ENCODE peak calls at places on chromosomes 3 and 15, in six cellular contexts. One of them, this sample, is unnamed.

GRCh38 chr3:72340056-72340455 is 508.2 kb downstream of the SHQ1 start:
- DNase-seq in CD8-positive, alpha-beta memory T cell: no peak
- DNase-seq in stimulated activated naive CD8-positive, alpha-beta T cell treated with anti-CD3 and anti-CD28 coated beads, Interleukin-15, Interleukin-2, amounts not matched to agents 100 U/mL and 50 U/mL, for 24 hours: no peak
- DNase-seq in midbrain: no peak
- DNase-seq in ELF-1: no peak
- DNase-seq in progenitor cell of endocrine pancreas: no peak
- DNase-seq in this sample: no peak

GRCh38 chr3:43418601-43419272 is 132.4 kb downstream of the SNRK start:
- DNase-seq in CD8-positive, alpha-beta memory T cell: no peak
- DNase-seq in stimulated activated naive CD8-positive, alpha-beta T cell treated with anti-CD3 and anti-CD28 coated beads, Interleukin-15, Interleukin-2, amounts not matched to agents 100 U/mL and 50 U/mL, for 24 hours: no peak
- DNase-seq in midbrain: no peak
- DNase-seq in ELF-1: no peak
- DNase-seq in progenitor cell of endocrine pancreas: no peak
- DNase-seq in this sample: no peak

GRCh38 chr3:118213892-118214291 is 820.8 kb downstream of the IGSF11 start:
- DNase-seq in CD8-positive, alpha-beta memory T cell: no peak
- DNase-seq in stimulated activated naive CD8-positive, alpha-beta T cell treated with anti-CD3 and anti-CD28 coated beads, Interleukin-15, Interleukin-2, amounts not matched to agents 100 U/mL and 50 U/mL, for 24 hours: no peak
- DNase-seq in midbrain: no peak
- DNase-seq in ELF-1: no peak
- DNase-seq in progenitor cell of endocrine pancreas: no peak
- DNase-seq in this sample: no peak

GRCh38 chr3:181772166-181772565 is 60.4 kb downstream of the SOX2 start:
- DNase-seq in CD8-positive, alpha-beta memory T cell: no peak
- DNase-seq in stimulated activated naive CD8-positive, alpha-beta T cell treated with anti-CD3 and anti-CD28 coated beads, Interleukin-15, Interleukin-2, amounts not matched to agents 100 U/mL and 50 U/mL, for 24 hours: no peak
- DNase-seq in midbrain: no peak
- DNase-seq in ELF-1: no peak
- DNase-seq in progenitor cell of endocrine pancreas: no peak
- DNase-seq in this sample: no peak

GRCh38 chr3:17315905-17316304 is 426.5 kb downstream of the TBC1D5 start:
- DNase-seq in CD8-positive, alpha-beta memory T cell: no peak
- DNase-seq in stimulated activated naive CD8-positive, alpha-beta T cell treated with anti-CD3 and anti-CD28 coated beads, Interleukin-15, Interleukin-2, amounts not matched to agents 100 U/mL and 50 U/mL, for 24 hours: no peak
- DNase-seq in midbrain: no peak
- DNase-seq in ELF-1: no peak
- DNase-seq in progenitor cell of endocrine pancreas: no peak
- DNase-seq in this sample: no peak

GRCh38 chr3:128881576-128881975 is 2.2 kb downstream of the ACAD9 start:
- DNase-seq in CD8-positive, alpha-beta memory T cell: no peak
- DNase-seq in stimulated activated naive CD8-positive, alpha-beta T cell treated with anti-CD3 and anti-CD28 coated beads, Interleukin-15, Interleukin-2, amounts not matched to agents 100 U/mL and 50 U/mL, for 24 hours: no peak
- DNase-seq in midbrain: no peak
- DNase-seq in ELF-1: no peak
- DNase-seq in progenitor cell of endocrine pancreas: no peak
- DNase-seq in this sample: no peak

GRCh38 chr3:187960820-187961219 is 193.1 kb upstream of the LPP start:
- DNase-seq in CD8-positive, alpha-beta memory T cell: no peak
- DNase-seq in stimulated activated naive CD8-positive, alpha-beta T cell treated with anti-CD3 and anti-CD28 coated beads, Interleukin-15, Interleukin-2, amounts not matched to agents 100 U/mL and 50 U/mL, for 24 hours: no peak
- DNase-seq in midbrain: no peak
- DNase-seq in ELF-1: no peak
- DNase-seq in progenitor cell of endocrine pancreas: no peak
- DNase-seq in this sample: no peak

GRCh38 chr15:63243101-63243500 is 34.3 kb upstream of the APH1B start:
- DNase-seq in CD8-positive, alpha-beta memory T cell: no peak
- DNase-seq in stimulated activated naive CD8-positive, alpha-beta T cell treated with anti-CD3 and anti-CD28 coated beads, Interleukin-15, Interleukin-2, amounts not matched to agents 100 U/mL and 50 U/mL, for 24 hours: no peak
- DNase-seq in midbrain: no peak
- DNase-seq in ELF-1: no peak
- DNase-seq in progenitor cell of endocrine pancreas: no peak
- DNase-seq in this sample: no peak

GRCh38 chr3:98875535-98875934 is 26.0 kb downstream of the DCBLD2 start:
- DNase-seq in CD8-positive, alpha-beta memory T cell: no peak
- DNase-seq in stimulated activated naive CD8-positive, alpha-beta T cell treated with anti-CD3 and anti-CD28 coated beads, Interleukin-15, Interleukin-2, amounts not matched to agents 100 U/mL and 50 U/mL, for 24 hours: no peak
- DNase-seq in midbrain: no peak
- DNase-seq in ELF-1: no peak
- DNase-seq in progenitor cell of endocrine pancreas: no peak
- DNase-seq in this sample: no peak

GRCh38 chr3:119913021-119913420 is 131.1 kb downstream of the NR1I2 start:
- DNase-seq in CD8-positive, alpha-beta memory T cell: no peak
- DNase-seq in stimulated activated naive CD8-positive, alpha-beta T cell treated with anti-CD3 and anti-CD28 coated beads, Interleukin-15, Interleukin-2, amounts not matched to agents 100 U/mL and 50 U/mL, for 24 hours: no peak
- DNase-seq in midbrain: no peak
- DNase-seq in ELF-1: no peak
- DNase-seq in progenitor cell of endocrine pancreas: no peak
- DNase-seq in this sample: no peak

GRCh38 chr3:195181781-195182469 is 89.0 kb downstream of the XXYLT1 start:
- DNase-seq in CD8-positive, alpha-beta memory T cell: no peak
- DNase-seq in stimulated activated naive CD8-positive, alpha-beta T cell treated with anti-CD3 and anti-CD28 coated beads, Interleukin-15, Interleukin-2, amounts not matched to agents 100 U/mL and 50 U/mL, for 24 hours: no peak
- DNase-seq in midbrain: no peak
- DNase-seq in ELF-1: no peak
- DNase-seq in progenitor cell of endocrine pancreas: no peak
- DNase-seq in this sample: no peak

GRCh38 chr3:184466413-184466960 is 86.6 kb downstream of the CHRD start:
- DNase-seq in CD8-positive, alpha-beta memory T cell: no peak
- DNase-seq in stimulated activated naive CD8-positive, alpha-beta T cell treated with anti-CD3 and anti-CD28 coated beads, Interleukin-15, Interleukin-2, amounts not matched to agents 100 U/mL and 50 U/mL, for 24 hours: peak; percentile 5
- DNase-seq in midbrain: no peak
- DNase-seq in ELF-1: peak; percentile 35
- DNase-seq in progenitor cell of endocrine pancreas: no peak
- DNase-seq in this sample: no peak

GRCh38 chr3:28586325-28586724 is 237.7 kb upstream of the AZI2 start:
- DNase-seq in CD8-positive, alpha-beta memory T cell: no peak
- DNase-seq in stimulated activated naive CD8-positive, alpha-beta T cell treated with anti-CD3 and anti-CD28 coated beads, Interleukin-15, Interleukin-2, amounts not matched to agents 100 U/mL and 50 U/mL, for 24 hours: no peak
- DNase-seq in midbrain: no peak
- DNase-seq in ELF-1: no peak
- DNase-seq in progenitor cell of endocrine pancreas: no peak
- DNase-seq in this sample: no peak

GRCh38 chr15:32828507-32829186 is 110.8 kb downstream of the GREM1 start:
- DNase-seq in CD8-positive, alpha-beta memory T cell: no peak
- DNase-seq in stimulated activated naive CD8-positive, alpha-beta T cell treated with anti-CD3 and anti-CD28 coated beads, Interleukin-15, Interleukin-2, amounts not matched to agents 100 U/mL and 50 U/mL, for 24 hours: no peak
- DNase-seq in midbrain: no peak
- DNase-seq in ELF-1: no peak
- DNase-seq in progenitor cell of endocrine pancreas: no peak
- DNase-seq in this sample: no peak

GRCh38 chr3:46482632-46483311 is 15.0 kb upstream of the RTP3 start:
- DNase-seq in CD8-positive, alpha-beta memory T cell: no peak
- DNase-seq in stimulated activated naive CD8-positive, alpha-beta T cell treated with anti-CD3 and anti-CD28 coated beads, Interleukin-15, Interleukin-2, amounts not matched to agents 100 U/mL and 50 U/mL, for 24 hours: no peak
- DNase-seq in midbrain: no peak
- DNase-seq in ELF-1: no peak
- DNase-seq in progenitor cell of endocrine pancreas: no peak
- DNase-seq in this sample: no peak

GRCh38 chr3:9765865-9766264 is 3.9 kb downstream of the CAMK1 start:
- DNase-seq in CD8-positive, alpha-beta memory T cell: no peak
- DNase-seq in stimulated activated naive CD8-positive, alpha-beta T cell treated with anti-CD3 and anti-CD28 coated beads, Interleukin-15, Interleukin-2, amounts not matched to agents 100 U/mL and 50 U/mL, for 24 hours: no peak
- DNase-seq in midbrain: no peak
- DNase-seq in ELF-1: peak; percentile 52
- DNase-seq in progenitor cell of endocrine pancreas: no peak
- DNase-seq in this sample: no peak

GRCh38 chr15:22967084-22967770 is 12.9 kb downstream of the CYFIP1 start:
- DNase-seq in CD8-positive, alpha-beta memory T cell: no peak
- DNase-seq in stimulated activated naive CD8-positive, alpha-beta T cell treated with anti-CD3 and anti-CD28 coated beads, Interleukin-15, Interleukin-2, amounts not matched to agents 100 U/mL and 50 U/mL, for 24 hours: no peak
- DNase-seq in midbrain: no peak
- DNase-seq in ELF-1: no peak
- DNase-seq in progenitor cell of endocrine pancreas: no peak
- DNase-seq in this sample: no peak

GRCh38 chr3:128424508-128425069 is 42.1 kb downstream of the DNAJB8 start:
- DNase-seq in CD8-positive, alpha-beta memory T cell: no peak
- DNase-seq in stimulated activated naive CD8-positive, alpha-beta T cell treated with anti-CD3 and anti-CD28 coated beads, Interleukin-15, Interleukin-2, amounts not matched to agents 100 U/mL and 50 U/mL, for 24 hours: no peak
- DNase-seq in midbrain: no peak
- DNase-seq in ELF-1: no peak
- DNase-seq in progenitor cell of endocrine pancreas: no peak
- DNase-seq in this sample: no peak

GRCh38 chr15:90603893-90604292 is 74.2 kb downstream of the CRTC3 start:
- DNase-seq in CD8-positive, alpha-beta memory T cell: peak; percentile 12
- DNase-seq in stimulated activated naive CD8-positive, alpha-beta T cell treated with anti-CD3 and anti-CD28 coated beads, Interleukin-15, Interleukin-2, amounts not matched to agents 100 U/mL and 50 U/mL, for 24 hours: peak; percentile 60
- DNase-seq in midbrain: no peak
- DNase-seq in ELF-1: no peak
- DNase-seq in progenitor cell of endocrine pancreas: no peak
- DNase-seq in this sample: no peak

GRCh38 chr3:4356225-4356540 is 53.0 kb downstream of the SETMAR start:
- DNase-seq in CD8-positive, alpha-beta memory T cell: no peak
- DNase-seq in stimulated activated naive CD8-positive, alpha-beta T cell treated with anti-CD3 and anti-CD28 coated beads, Interleukin-15, Interleukin-2, amounts not matched to agents 100 U/mL and 50 U/mL, for 24 hours: no peak
- DNase-seq in midbrain: no peak
- DNase-seq in ELF-1: no peak
- DNase-seq in progenitor cell of endocrine pancreas: no peak
- DNase-seq in this sample: no peak

GRCh38 chr3:171786997-171787396 is 23.3 kb downstream of the PLD1 start:
- DNase-seq in CD8-positive, alpha-beta memory T cell: no peak
- DNase-seq in stimulated activated naive CD8-positive, alpha-beta T cell treated with anti-CD3 and anti-CD28 coated beads, Interleukin-15, Interleukin-2, amounts not matched to agents 100 U/mL and 50 U/mL, for 24 hours: no peak
- DNase-seq in midbrain: no peak
- DNase-seq in ELF-1: no peak
- DNase-seq in progenitor cell of endocrine pancreas: no peak
- DNase-seq in this sample: no peak